ENCODE peak calls at places on chromosomes 11 and 22, in seven cellular contexts. E is hepatocyte, O is HFF-Myc, R is progenitor cell of endocrine pancreas, J is brain microvascular endothelial cell, C is fibroblast of the aortic adventitia, Z is epithelial cell of esophagus. P is an unnamed sample.

GRCh38 chr11:96199563-96200025 is 143.4 kb downstream of the MAML2 start:
- DNase-seq in E (no peak), O (no peak), R (no peak), J (peak; percentile 91), C (peak; percentile 60), Z (peak; percentile 94), P (peak; percentile 28)

GRCh38 chr22:38153821-38154562 is 27.6 kb downstream of the PLA2G6 start:
- DNase-seq in E (peak; percentile 60), O (no peak), R (no peak), J (no peak), C (no peak), Z (no peak), P (no peak)

GRCh38 chr22:25800766-25801165 is 58.8 kb downstream of the MYO18B start:
- DNase-seq in E (no peak), O (no peak), R (no peak), J (no peak), C (no peak), Z (no peak), P (no peak)

GRCh38 chr11:109048098-109048497 is 373.9 kb upstream of the C11orf87 start:
- DNase-seq in E (no peak), O (no peak), R (no peak), J (peak; percentile 21), C (peak; percentile 76), Z (no peak), P (no peak)

GRCh38 chr11:2572491-2573239 is 127.1 kb downstream of the KCNQ1OT1 start:
- DNase-seq in E (no peak), O (no peak), R (no peak), J (no peak), C (no peak), Z (no peak), P (no peak)

GRCh38 chr22:50274311-50274710 is 4.1 kb upstream of the MAPK11 start:
- DNase-seq in E (peak; percentile 79), O (no peak), R (no peak), J (peak; percentile 35), C (peak; percentile 59), Z (peak; percentile 65), P (peak; percentile 57)

GRCh38 chr22:36009085-36009484 is 19.5 kb downstream of the RBFOX2 start:
- DNase-seq in E (no peak), O (no peak), R (no peak), J (peak; percentile 78), C (peak; percentile 67), Z (no peak), P (peak; percentile 72)

GRCh38 chr22:29689872-29690213 is 30.0 kb upstream of the CABP7 start:
- DNase-seq in E (peak; percentile 75), O (no peak), R (peak; percentile 51), J (peak; percentile 22), C (peak; percentile 58), Z (peak; percentile 58), P (peak; percentile 27)

GRCh38 chr11:100719809-100720221 is 32.7 kb downstream of the ARHGAP42 start:
- DNase-seq in E (peak; percentile 45), O (peak; percentile 75), R (no peak), J (peak; percentile 90), C (peak; percentile 92), Z (peak; percentile 66), P (peak; percentile 74)

GRCh38 chr11:10275714-10276113 is 18.3 kb downstream of the SBF2 start:
- DNase-seq in E (no peak), O (no peak), R (no peak), J (no peak), C (peak; percentile 21), Z (peak; percentile 74), P (no peak)

GRCh38 chr22:41217553-41218157 is 12.5 kb downstream of the L3MBTL2 start:
- DNase-seq in E (peak; percentile 45), O (no peak), R (no peak), J (peak; percentile 38), C (peak; percentile 93), Z (peak; percentile 87), P (peak; percentile 34)

GRCh38 chr22:36636916-36637315 is 66.6 kb downstream of the CACNG2 start:
- DNase-seq in E (no peak), O (no peak), R (no peak), J (no peak), C (no peak), Z (no peak), P (no peak)

GRCh38 chr11:34149274-34149673 is 43.8 kb downstream of the NAT10 start:
- DNase-seq in E (no peak), O (no peak), R (no peak), J (no peak), C (no peak), Z (no peak), P (no peak)

GRCh38 chr11:34148504-34149165 is 43.2 kb downstream of the NAT10 start:
- DNase-seq in E (no peak), O (no peak), R (no peak), J (no peak), C (no peak), Z (no peak), P (no peak)

GRCh38 chr11:34150494-34151151 is 45.2 kb downstream of the NAT10 start:
- DNase-seq in E (no peak), O (no peak), R (no peak), J (no peak), C (no peak), Z (no peak), P (no peak)

GRCh38 chr11:34151166-34151565 is 45.7 kb downstream of the NAT10 start:
- DNase-seq in E (no peak), O (no peak), R (no peak), J (no peak), C (no peak), Z (no peak), P (no peak)

DNA sequence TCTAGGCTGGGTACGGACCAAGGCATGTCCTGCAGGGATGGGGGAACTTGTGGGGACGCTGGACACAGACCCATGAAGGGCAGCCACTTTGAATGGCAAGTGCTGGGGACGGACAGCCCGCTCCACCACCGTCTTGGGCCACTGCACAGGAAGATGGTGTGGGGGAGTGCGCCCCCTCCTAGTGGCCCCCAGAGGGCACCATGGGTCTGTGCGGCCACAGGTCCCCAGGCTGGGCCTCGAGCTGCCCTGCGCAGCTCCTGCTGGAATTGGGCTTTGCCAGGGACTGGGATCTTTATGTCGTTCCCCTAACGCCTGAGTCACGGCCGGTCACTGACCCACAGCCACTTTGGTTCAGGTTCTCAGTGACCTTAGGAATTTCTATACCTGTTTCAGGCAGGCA is 44.4 kb downstream of the NAT10 start:
- DNase-seq in E (no peak), O (no peak), R (no peak), J (no peak), C (peak; percentile 13), Z (peak; percentile 7), P (no peak)
- TF ChIP-seq CTCF in E (peak; percentile 26), O (peak; percentile 53), R (peak; percentile 46), J (peak; percentile 65), C (peak; percentile 43), Z (peak; percentile 31), P (peak; percentile 65)

GRCh38 chr22:39959640-39960447 is at the start of gene TMA7B:
- DNase-seq in E (peak; percentile 68), O (peak; percentile 31), R (no peak), J (peak; percentile 49), C (peak; percentile 33), Z (peak; percentile 69), P (peak; percentile 58)
- TF ChIP-seq CTCF in E (peak; percentile 8), O (peak; percentile 55), R (no peak), J (peak; percentile 66), C (peak; percentile 41), Z (peak; percentile 52), P (peak; percentile 59)

GRCh38 chr11:119622454-119623143 is 106.4 kb downstream of the NECTIN1 start:
- DNase-seq in E (no peak), O (no peak), R (no peak), J (no peak), C (no peak), Z (no peak), P (no peak)
- TF ChIP-seq CTCF in E (no peak), O (no peak), R (no peak), J (no peak), C (no peak), Z (no peak), P (no peak)

GRCh38 chr11:12198261-12198925 is 88.0 kb downstream of the MICAL2 start:
- DNase-seq in E (no peak), O (no peak), R (no peak), J (no peak), C (no peak), Z (no peak), P (no peak)
- TF ChIP-seq CTCF in E (no peak), O (no peak), R (no peak), J (no peak), C (no peak), Z (no peak), P (no peak)

DNA sequence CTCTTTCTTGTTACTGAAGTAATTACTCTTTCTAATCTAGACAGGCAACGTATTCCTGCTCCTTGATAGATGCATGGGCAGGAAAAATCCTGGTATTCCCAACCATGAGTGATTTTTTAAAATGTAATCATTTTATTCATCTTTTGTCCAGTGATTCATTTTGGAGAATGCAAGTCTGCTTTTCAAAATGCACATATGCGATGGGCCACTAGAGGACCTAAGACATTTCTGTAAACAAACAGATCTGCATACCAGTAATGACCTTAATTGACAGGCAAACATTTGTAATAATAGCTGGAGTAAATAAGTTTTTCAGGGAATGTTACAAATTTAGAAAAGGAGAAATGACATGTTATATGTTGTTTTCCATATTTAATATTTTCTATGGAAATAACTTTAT is 1167.6 kb downstream of the JRKL start:
- DNase-seq in E (no peak), O (no peak), R (no peak), J (peak; percentile 5), C (no peak), Z (peak; percentile 30), P (no peak)
- TF ChIP-seq CTCF in E (peak; percentile 14), O (no peak), R (no peak), J (peak; percentile 50), C (no peak), Z (peak; percentile 42), P (peak; percentile 59)

GRCh38 chr11:8056810-8057463 is 24.1 kb upstream of the TUB start:
- DNase-seq in E (peak; percentile 85), O (no peak), R (no peak), J (no peak), C (peak; percentile 95), Z (peak; percentile 52), P (peak; percentile 31)

GRCh38 chr11:8058216-8058615 is 22.8 kb upstream of the TUB start:
- DNase-seq in E (no peak), O (no peak), R (no peak), J (no peak), C (no peak), Z (no peak), P (no peak)

GRCh38 chr11:8059030-8059429 is 22.0 kb upstream of the TUB start:
- DNase-seq in E (no peak), O (no peak), R (no peak), J (no peak), C (no peak), Z (no peak), P (no peak)

GRCh38 chr11:8055836-8056526 is 25.0 kb upstream of the TUB start:
- DNase-seq in E (peak; percentile 3), O (no peak), R (no peak), J (no peak), C (no peak), Z (no peak), P (no peak)

DNA sequence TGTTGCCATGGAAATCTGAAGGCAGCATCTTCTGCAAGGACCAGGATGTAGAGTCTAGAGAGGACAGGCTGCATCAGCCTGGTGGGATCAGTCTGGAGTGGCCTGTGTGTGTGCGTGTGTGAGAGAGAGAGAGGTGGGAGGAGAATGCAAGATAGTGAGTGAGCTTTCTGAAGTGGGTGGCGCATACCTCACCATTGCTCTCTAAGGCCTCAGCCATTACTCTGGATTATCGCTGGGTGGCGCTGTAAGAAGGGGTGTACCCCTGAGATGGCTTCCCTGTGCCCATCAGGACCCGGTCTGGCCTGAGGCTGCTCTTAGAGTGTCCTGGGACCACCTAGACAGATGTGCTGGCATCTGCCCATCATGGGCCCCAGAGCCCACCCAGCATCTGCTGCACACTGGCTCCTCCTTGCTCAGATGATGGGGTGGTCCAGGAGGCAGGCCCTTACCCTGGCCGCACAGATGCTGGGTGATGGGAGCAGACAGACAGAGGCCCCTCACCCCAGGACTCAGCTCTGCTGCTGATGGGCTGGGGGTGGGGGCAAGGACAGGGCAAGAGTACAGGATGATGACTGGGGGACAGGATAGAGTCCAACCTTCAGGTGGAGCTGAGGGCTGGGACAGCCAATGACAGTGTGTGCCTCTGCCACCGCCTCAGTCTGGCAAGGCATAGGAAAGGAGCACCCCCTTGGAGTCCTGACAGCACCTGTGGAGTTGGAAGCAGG is 25.7 kb upstream of the TUB start:
- DNase-seq in E (no peak), O (no peak), R (no peak), J (no peak), C (no peak), Z (no peak), P (no peak)
- TF ChIP-seq CTCF in E (peak; percentile 10), O (peak; percentile 28), R (peak; percentile 26), J (peak; percentile 32), C (no peak), Z (no peak), P (peak; percentile 44)